ENCODE peak calls at places on chromosomes 13 and 19, in four cellular contexts. B is H9, N is cardiac muscle cell, S is RWPE1. H is an unnamed sample.

GRCh38 chr19:50496189-50497029 is 14.6 kb downstream of the JOSD2 start:
- DNase-seq in B (peak), N (peak), S (no peak), H (peak)

GRCh38 chr13:59488436-59488835 is 675.3 kb downstream of the DIAPH3 start:
- DNase-seq in B (no peak), N (no peak), S (no peak), H (no peak)

GRCh38 chr13:39313721-39314120 is 275.5 kb downstream of the NHLRC3 start:
- DNase-seq in B (no peak), N (no peak), S (peak), H (no peak)

GRCh38 chr13:91369432-91369831 is 21.9 kb downstream of the MIR17HG start:
- DNase-seq in B (no peak), N (peak), S (no peak), H (no peak)

GRCh38 chr19:4267101-4267900 is 11.8 kb upstream of the SHD start:
- DNase-seq in B (peak), N (peak), S (peak), H (peak)

GRCh38 chr19:3098141-3098514 is 4.0 kb downstream of the GNA11 start:
- DNase-seq in B (no peak), N (no peak), S (no peak), H (no peak)

GRCh38 chr19:34428549-34429285 is 536 bp downstream of the UBA2 start:
- DNase-seq in B (no peak), N (peak), S (peak), H (no peak)

GRCh38 chr13:33125821-33126570 is 109.8 kb downstream of the KL start:
- DNase-seq in B (peak), N (peak), S (peak), H (no peak)

GRCh38 chr19:49680473-49681351 is 3.6 kb downstream of the PRMT1 start:
- DNase-seq in B (peak), N (peak), S (peak), H (peak)

GRCh38 chr19:39131255-39131755 is 5.7 kb downstream of the PAK4 start:
- DNase-seq in B (no peak), N (peak), S (no peak), H (no peak)

GRCh38 chr19:11355160-11356073 is at the start of gene PLPPR2:
- DNase-seq in B (peak), N (peak), S (peak), H (peak)

GRCh38 chr13:64553411-64554129 is 2676.6 kb downstream of the PCDH9 start:
- DNase-seq in B (no peak), N (peak), S (no peak), H (no peak)

GRCh38 chr19:8641908-8642547 is 11.6 kb downstream of the NFILZ start:
- DNase-seq in B (no peak), N (peak), S (peak), H (no peak)

GRCh38 chr19:27805848-27806247 is 1407.1 kb downstream of the UQCRFS1 start:
- DNase-seq in B (peak), N (no peak), S (no peak), H (no peak)

GRCh38 chr13:111204438-111205177 is 89.5 kb downstream of the ARHGEF7 start:
- DNase-seq in B (peak), N (peak), S (peak), H (peak)

GRCh38 chr13:79749556-79749955 is 268.6 kb downstream of the NDFIP2 start:
- DNase-seq in B (no peak), N (peak), S (no peak), H (no peak)

GRCh38 chr19:52142001-52142595 is 2.4 kb upstream of the ZNF616 start:
- DNase-seq in B (no peak), N (no peak), S (peak), H (no peak)

GRCh38 chr19:35879068-35879467 is 10.7 kb downstream of the APLP1 start:
- DNase-seq in B (no peak), N (no peak), S (no peak), H (no peak)

GRCh38 chr19:4638330-4638729 is 986 bp upstream of the TNFAIP8L1 start:
- DNase-seq in B (no peak), N (peak), S (no peak), H (no peak)

GRCh38 chr13:97627566-97627965 is 193.6 kb downstream of the RAP2A start:
- DNase-seq in B (peak), N (peak), S (peak), H (peak)

GRCh38 chr13:21913010-21913409 is 242.1 kb downstream of the FGF9 start:
- DNase-seq in B (peak), N (no peak), S (no peak), H (peak)

GRCh38 chr13:26379831-26380230 is 125.9 kb downstream of the CDK8 start:
- DNase-seq in B (no peak), N (no peak), S (no peak), H (no peak)

GRCh38 chr13:26378116-26378515 is 124.2 kb downstream of the CDK8 start:
- DNase-seq in B (no peak), N (no peak), S (no peak), H (no peak)

GRCh38 chr13:26380930-26381329 is 127.0 kb downstream of the CDK8 start:
- DNase-seq in B (no peak), N (no peak), S (no peak), H (no peak)

GRCh38 chr13:26376430-26376829 is 122.5 kb downstream of the CDK8 start:
- DNase-seq in B (no peak), N (no peak), S (no peak), H (no peak)

DNA sequence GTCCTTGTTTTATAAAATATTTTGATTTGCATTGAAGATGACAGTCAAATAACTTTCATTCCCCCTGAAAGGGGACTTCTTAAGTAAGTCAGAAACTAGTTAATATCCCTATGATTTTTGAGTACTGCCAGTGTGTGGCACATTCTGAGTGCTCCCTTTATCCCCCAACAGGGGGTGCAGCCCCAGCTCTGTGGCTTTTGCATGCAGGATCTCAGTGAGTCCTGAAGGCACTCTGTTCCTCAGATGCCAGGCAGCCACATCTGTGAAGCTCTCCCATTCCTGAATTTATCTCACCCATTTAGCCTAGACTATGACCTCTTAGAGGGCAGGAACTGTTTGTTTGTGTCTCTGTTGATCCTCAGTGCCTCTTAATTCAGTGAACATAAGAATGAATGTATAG is 123.1 kb downstream of the CDK8 start:
- DNase-seq in B (peak), N (peak), S (peak), H (peak)
- TF ChIP-seq CTCF in B (peak), N (peak), S (no peak), H (peak)

GRCh38 chr19:18227781-18228271 is 1.6 kb upstream of the PDE4C start:
- DNase-seq in B (no peak), N (no peak), S (no peak), H (no peak)
- TF ChIP-seq CTCF in B (no peak), N (no peak), S (no peak), H (no peak)

DNA sequence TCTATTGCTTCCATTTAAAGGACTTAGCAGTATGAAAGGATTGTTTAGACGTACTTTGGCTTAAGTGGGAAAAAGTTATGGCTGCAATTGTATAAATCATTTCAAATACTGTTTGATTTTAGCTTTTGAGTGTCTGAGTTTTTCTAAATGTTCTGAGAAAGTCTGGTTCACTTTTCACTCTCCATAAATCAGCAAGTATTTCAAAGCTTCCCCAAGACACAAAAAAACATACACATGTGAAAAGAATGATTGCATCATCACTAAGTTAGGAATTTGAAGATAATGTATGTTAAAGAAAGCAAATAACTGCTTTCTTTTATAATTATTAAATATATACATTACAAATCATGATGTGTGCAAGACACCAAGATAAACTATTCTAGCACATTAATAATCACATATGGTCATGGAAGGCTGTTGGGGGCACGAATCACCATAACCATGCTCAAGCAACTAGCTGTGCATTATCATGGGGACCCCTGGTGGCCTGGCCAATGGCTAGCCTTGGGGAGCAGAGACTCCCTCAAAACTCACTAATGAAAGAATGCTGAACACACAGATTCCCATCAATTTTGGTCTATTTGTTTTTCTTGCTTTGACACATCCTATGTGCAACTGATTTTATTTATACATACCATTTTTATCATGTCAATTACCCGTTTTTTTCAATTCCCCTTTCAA is 111.1 kb downstream of the MIPEP start:
- DNase-seq in B (no peak), N (no peak), S (no peak), H (no peak)
- TF ChIP-seq CTCF in B (no peak), N (peak), S (no peak), H (no peak)

DNA sequence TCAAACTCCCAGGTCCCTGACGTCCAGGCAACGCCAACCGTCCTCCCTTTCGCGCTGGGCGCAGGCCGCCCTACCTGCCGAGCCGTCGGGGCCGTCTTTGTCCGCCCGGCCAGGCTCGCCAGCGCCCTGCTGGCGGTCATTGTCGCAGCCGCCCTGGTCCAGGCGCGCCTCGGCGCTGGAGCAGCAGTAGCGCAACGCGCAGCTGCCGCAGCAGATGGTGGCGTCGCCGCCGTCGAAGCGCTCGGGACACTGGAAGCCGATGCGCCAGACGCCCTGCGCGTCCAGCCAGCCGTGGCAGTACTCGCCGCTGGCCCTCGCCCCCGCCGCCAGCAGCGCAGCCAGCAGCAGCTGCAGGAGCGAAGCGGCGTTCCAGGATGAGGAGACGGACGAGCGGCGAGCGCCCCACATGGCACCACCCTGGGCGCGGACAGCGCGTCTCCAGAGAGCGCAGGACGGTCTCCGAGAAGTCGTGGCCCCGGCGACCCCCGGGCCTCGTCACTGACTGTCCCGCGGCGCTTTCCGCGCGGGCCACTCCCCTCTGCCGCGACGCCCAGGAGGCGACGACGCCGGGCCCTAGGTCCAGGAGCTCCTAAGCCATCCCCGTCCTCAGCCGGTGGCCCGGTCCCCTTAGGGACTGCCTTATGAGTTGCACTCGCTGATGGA is 1.1 kb downstream of the SHISA2 start:
- DNase-seq in B (peak), N (peak), S (no peak), H (peak)
- TF ChIP-seq CTCF in B (peak), N (no peak), S (no peak), H (no peak)

DNA sequence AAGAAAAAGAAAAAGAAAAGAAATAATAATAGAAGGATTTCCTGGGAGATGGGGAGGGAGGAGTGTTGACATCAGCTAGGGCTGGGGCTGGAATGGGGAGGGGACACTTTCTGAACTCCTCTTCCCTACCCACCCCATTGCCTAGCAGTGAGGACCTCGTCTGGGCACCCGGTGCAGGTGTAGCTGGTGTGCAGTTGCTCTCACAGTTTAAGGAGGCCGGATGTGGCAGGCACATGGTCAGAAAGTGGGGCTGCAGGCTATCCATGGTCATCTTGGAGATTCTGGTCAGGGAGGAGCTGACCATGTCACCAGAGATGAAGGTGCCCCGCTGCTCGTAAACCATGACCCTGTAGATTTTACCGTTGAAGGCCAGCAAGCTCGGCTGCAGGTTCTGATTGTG is 8.5 kb upstream of the TUBB4A start:
- DNase-seq in B (no peak), N (no peak), S (no peak), H (no peak)
- TF ChIP-seq CTCF in B (no peak), N (no peak), S (no peak), H (no peak)

GRCh38 chr13:67223024-67223423 is 7.1 kb downstream of the PCDH9 start:
- DNase-seq in B (no peak), N (peak), S (no peak), H (no peak)

GRCh38 chr13:67223742-67224141 is 6.4 kb downstream of the PCDH9 start:
- DNase-seq in B (no peak), N (no peak), S (no peak), H (no peak)

GRCh38 chr13:67226686-67227085 is 3.5 kb downstream of the PCDH9 start:
- DNase-seq in B (no peak), N (no peak), S (no peak), H (no peak)

GRCh38 chr13:67225252-67226159 is 4.6 kb downstream of the PCDH9 start:
- DNase-seq in B (no peak), N (no peak), S (no peak), H (no peak)

GRCh38 chr13:67224148-67224846 is 5.8 kb downstream of the PCDH9 start:
- DNase-seq in B (peak), N (peak), S (peak), H (peak)
- TF ChIP-seq CTCF in B (peak), N (peak), S (peak), H (peak)

DNA sequence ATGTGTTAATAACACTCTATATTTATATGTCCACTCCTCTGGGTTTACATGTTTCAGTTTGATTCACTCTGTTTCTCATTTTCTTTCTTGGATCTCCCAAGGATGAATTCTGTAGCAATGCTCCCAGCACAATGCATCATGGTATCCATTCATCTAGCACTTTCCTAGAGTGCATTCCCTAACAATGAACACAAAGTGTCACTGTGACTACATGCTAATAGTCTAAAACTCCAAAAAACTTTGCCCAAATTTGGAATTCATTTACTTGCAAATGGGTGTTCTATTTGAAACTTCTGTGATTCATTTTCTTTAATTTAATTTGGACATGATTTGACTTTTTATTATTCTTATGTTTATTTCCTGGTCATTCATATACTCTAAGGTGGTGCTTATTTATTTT is 286.3 kb downstream of the POU4F1 start:
- DNase-seq in B (no peak), N (peak), S (peak), H (no peak)
- TF ChIP-seq CTCF in B (peak), N (peak), S (peak), H (peak)

H was measured in nephron progenitor cell.